ENCODE peak calls at places on chromosomes 16 and 17, in five cellular contexts. One of them, this sample, is unnamed.

GRCh38 chr16:66446737-66447136 is 19.6 kb downstream of the BEAN1 start:
- DNase-seq in astrocyte of the spinal cord: no peak
- DNase-seq in NCI-H1092: no peak
- DNase-seq in CD4-positive, alpha-beta T cell: no peak
- DNase-seq in NCI-H748 treated with DMSO at 0.1 percent for 48 hours: no peak
- DNase-seq in this sample: no peak

GRCh38 chr17:75504347-75505151 is 10.8 kb downstream of the CASKIN2 start:
- DNase-seq in NCI-H748 treated with DMSO at 0.1 percent for 48 hours: no peak
- DNase-seq in NCI-H1092: no peak
- DNase-seq in astrocyte of the spinal cord: no peak
- DNase-seq in CD4-positive, alpha-beta T cell: peak; percentile 32
- DNase-seq in this sample: no peak

GRCh38 chr16:87604572-87605135 is 2.3 kb downstream of the JPH3 start:
- DNase-seq in astrocyte of the spinal cord: no peak
- DNase-seq in NCI-H1092: no peak
- DNase-seq in NCI-H748 treated with DMSO at 0.1 percent for 48 hours: no peak
- DNase-seq in CD4-positive, alpha-beta T cell: no peak
- DNase-seq in this sample: no peak

GRCh38 chr16:75996491-75996890 is 270.2 kb upstream of the CPHXL start:
- DNase-seq in CD4-positive, alpha-beta T cell: no peak
- DNase-seq in NCI-H748 treated with DMSO at 0.1 percent for 48 hours: no peak
- DNase-seq in astrocyte of the spinal cord: no peak
- DNase-seq in NCI-H1092: no peak
- DNase-seq in this sample: no peak

GRCh38 chr16:78289844-78290277 is 190.4 kb downstream of the WWOX start:
- DNase-seq in NCI-H748 treated with DMSO at 0.1 percent for 48 hours: no peak
- DNase-seq in astrocyte of the spinal cord: no peak
- DNase-seq in NCI-H1092: no peak
- DNase-seq in CD4-positive, alpha-beta T cell: no peak
- DNase-seq in this sample: no peak

GRCh38 chr17:67995568-67996191 is 589 bp downstream of the C17orf58 start:
- DNase-seq in CD4-positive, alpha-beta T cell: no peak
- DNase-seq in astrocyte of the spinal cord: no peak
- DNase-seq in NCI-H1092: no peak
- DNase-seq in NCI-H748 treated with DMSO at 0.1 percent for 48 hours: no peak
- DNase-seq in this sample: no peak

GRCh38 chr17:27577124-27577761 is 53.7 kb upstream of the LGALS9 start:
- DNase-seq in CD4-positive, alpha-beta T cell: no peak
- DNase-seq in NCI-H748 treated with DMSO at 0.1 percent for 48 hours: no peak
- DNase-seq in NCI-H1092: no peak
- DNase-seq in astrocyte of the spinal cord: peak; percentile 62
- DNase-seq in this sample: no peak

GRCh38 chr16:66619036-66619435 is 14.5 kb downstream of the CMTM3 start:
- DNase-seq in astrocyte of the spinal cord: peak; percentile 88
- DNase-seq in CD4-positive, alpha-beta T cell: no peak
- DNase-seq in NCI-H1092: no peak
- DNase-seq in NCI-H748 treated with DMSO at 0.1 percent for 48 hours: no peak
- DNase-seq in this sample: no peak

GRCh38 chr16:66918803-66919568 is at the start of gene CDH16:
- DNase-seq in NCI-H748 treated with DMSO at 0.1 percent for 48 hours: no peak
- DNase-seq in NCI-H1092: no peak
- DNase-seq in astrocyte of the spinal cord: no peak
- DNase-seq in CD4-positive, alpha-beta T cell: no peak
- DNase-seq in this sample: no peak

GRCh38 chr16:69691980-69692911 is 34.1 kb downstream of the NQO1 start:
- DNase-seq in NCI-H1092: no peak
- DNase-seq in CD4-positive, alpha-beta T cell: no peak
- DNase-seq in astrocyte of the spinal cord: peak; percentile 22
- DNase-seq in NCI-H748 treated with DMSO at 0.1 percent for 48 hours: no peak
- DNase-seq in this sample: no peak

GRCh38 chr16:17367932-17368331 is 102.8 kb downstream of the XYLT1 start:
- DNase-seq in NCI-H748 treated with DMSO at 0.1 percent for 48 hours: no peak
- DNase-seq in astrocyte of the spinal cord: peak; percentile 85
- DNase-seq in NCI-H1092: no peak
- DNase-seq in CD4-positive, alpha-beta T cell: no peak
- DNase-seq in this sample: no peak

GRCh38 chr17:78289802-78290363 is 58.5 kb downstream of the TMEM235 start:
- DNase-seq in CD4-positive, alpha-beta T cell: peak; percentile 66
- DNase-seq in NCI-H748 treated with DMSO at 0.1 percent for 48 hours: peak; percentile 39
- DNase-seq in NCI-H1092: peak; percentile 70
- DNase-seq in astrocyte of the spinal cord: peak; percentile 90
- DNase-seq in this sample: peak; percentile 79

GRCh38 chr16:71426069-71426879 is 15.6 kb downstream of the TLE7 start:
- DNase-seq in CD4-positive, alpha-beta T cell: no peak
- DNase-seq in astrocyte of the spinal cord: peak; percentile 76
- DNase-seq in NCI-H748 treated with DMSO at 0.1 percent for 48 hours: peak; percentile 65
- DNase-seq in NCI-H1092: peak; percentile 55
- DNase-seq in this sample: peak; percentile 37

GRCh38 chr17:82400830-82401229 is 17.3 kb upstream of the HEXD start:
- DNase-seq in astrocyte of the spinal cord: no peak
- DNase-seq in NCI-H748 treated with DMSO at 0.1 percent for 48 hours: no peak
- DNase-seq in NCI-H1092: no peak
- DNase-seq in CD4-positive, alpha-beta T cell: peak; percentile 32
- DNase-seq in this sample: no peak

This sample was measured in glomerular endothelial cell.